ENCODE peak calls at places on chromosomes 11 and 22, in nine cellular contexts. F is psoas muscle, P is tibial nerve, O is AG04450, M is transverse colon, G is small intestine, T is Panc1, N is foreskin fibroblast, U is HFF-Myc. C is an unnamed sample.

GRCh38 chr22:25903294-25903693 is 161.3 kb downstream of the MYO18B start:
- DNase-seq in F (no peak), P (no peak), O (no peak), M (no peak), G (no peak), T (no peak), N (no peak), U (no peak), C (no peak)

GRCh38 chr11:84430661-84431060 is 1144.5 kb upstream of the CCDC90B start:
- DNase-seq in F (no peak), P (no peak), O (no peak), M (no peak), G (no peak), T (no peak), N (no peak), U (no peak), C (no peak)

GRCh38 chr11:33835143-33835878 is 56.6 kb downstream of the LMO2 start:
- DNase-seq in F (no peak), P (no peak), O (peak), M (no peak), G (peak), T (no peak), N (peak), U (no peak), C (peak)

GRCh38 chr11:2826679-2827056 is 58.9 kb downstream of the CDKN1C start:
- DNase-seq in F (no peak), P (no peak), O (no peak), M (no peak), G (no peak), T (no peak), N (no peak), U (no peak), C (no peak)

GRCh38 chr11:32244453-32244852 is 153.6 kb downstream of the RCN1 start:
- DNase-seq in F (no peak), P (no peak), O (no peak), M (no peak), G (no peak), T (no peak), N (no peak), U (no peak), C (no peak)

GRCh38 chr22:26585104-26585790 is 4.7 kb downstream of the TPST2 start:
- DNase-seq in F (peak), P (no peak), O (no peak), M (no peak), G (peak), T (no peak), N (peak), U (no peak), C (no peak)

GRCh38 chr11:129277216-129277838 is 85.2 kb upstream of the ARHGAP32 start:
- DNase-seq in F (no peak), P (no peak), O (no peak), M (no peak), G (peak), T (no peak), N (peak), U (no peak), C (no peak)

GRCh38 chr11:123559418-123559817 is 95.0 kb downstream of the SCN3B start:
- DNase-seq in F (no peak), P (no peak), O (no peak), M (no peak), G (no peak), T (no peak), N (peak), U (no peak), C (no peak)

GRCh38 chr22:17475318-17476212 is 87.7 kb upstream of the SLC25A18 start:
- DNase-seq in F (peak), P (no peak), O (no peak), M (no peak), G (no peak), T (no peak), N (no peak), U (no peak), C (no peak)

GRCh38 chr11:110812334-110812733 is 100.1 kb upstream of the ARHGAP20 start:
- DNase-seq in F (no peak), P (no peak), O (no peak), M (no peak), G (no peak), T (no peak), N (no peak), U (no peak), C (no peak)

GRCh38 chr11:116840224-116840745 is 2.9 kb upstream of the APOA1 start:
- DNase-seq in F (peak), P (no peak), O (no peak), M (no peak), G (no peak), T (no peak), N (peak), U (no peak), C (no peak)

GRCh38 chr11:65429724-65430405 is 7.3 kb downstream of the NEAT1 start:
- DNase-seq in F (peak), P (no peak), O (no peak), M (peak), G (peak), T (no peak), N (peak), U (no peak), C (no peak)
- H3K4me3 ChIP-seq in F (peak), P (peak), O (peak), M (no peak), G (no peak), T (peak), N (peak), U (peak), C (peak)

DNA sequence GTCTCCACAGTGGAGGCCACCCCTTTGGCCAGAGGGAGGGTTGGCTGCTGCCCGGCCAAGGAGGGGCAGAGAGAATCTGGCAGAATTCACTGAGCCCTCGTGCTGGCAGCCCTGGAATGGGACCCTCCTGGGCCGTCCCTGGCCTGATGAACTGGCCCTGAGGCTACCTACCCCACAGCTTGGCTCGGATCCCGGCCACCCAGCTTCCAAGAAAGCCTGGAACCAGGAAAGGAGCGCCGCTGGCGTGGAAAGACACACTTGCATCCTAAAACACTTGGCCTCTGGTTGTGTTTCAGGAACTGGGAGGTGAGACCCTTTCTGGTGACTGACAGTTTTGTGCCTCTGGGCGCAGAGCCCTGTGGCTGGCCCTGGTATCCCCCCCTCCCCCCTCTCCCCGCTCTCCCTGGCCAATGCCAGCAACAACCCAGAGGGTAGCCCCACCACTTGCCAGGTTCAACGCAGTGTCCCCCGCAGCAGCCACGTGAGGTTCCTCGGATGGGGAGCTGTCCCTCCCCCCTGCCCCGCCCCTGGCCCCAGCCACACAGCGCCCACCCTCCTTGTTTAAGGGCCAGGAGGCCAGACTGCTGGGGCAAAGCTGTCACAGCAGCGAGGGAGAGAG is 693 bp downstream of the NFAM1 start:
- DNase-seq in F (no peak), P (no peak), O (no peak), M (no peak), G (no peak), T (no peak), N (no peak), U (no peak), C (no peak)
- H3K4me3 ChIP-seq in F (peak), P (peak), O (no peak), M (no peak), G (no peak), T (no peak), N (no peak), U (no peak), C (no peak)

GRCh38 chr11:46981429-46981828 is 44.9 kb downstream of the CSTPP1 start:
- DNase-seq in F (no peak), P (no peak), O (no peak), M (no peak), G (no peak), T (no peak), N (no peak), U (no peak), C (no peak)
- H3K4me3 ChIP-seq in F (no peak), P (no peak), O (no peak), M (no peak), G (no peak), T (no peak), N (no peak), U (no peak), C (no peak)

DNA sequence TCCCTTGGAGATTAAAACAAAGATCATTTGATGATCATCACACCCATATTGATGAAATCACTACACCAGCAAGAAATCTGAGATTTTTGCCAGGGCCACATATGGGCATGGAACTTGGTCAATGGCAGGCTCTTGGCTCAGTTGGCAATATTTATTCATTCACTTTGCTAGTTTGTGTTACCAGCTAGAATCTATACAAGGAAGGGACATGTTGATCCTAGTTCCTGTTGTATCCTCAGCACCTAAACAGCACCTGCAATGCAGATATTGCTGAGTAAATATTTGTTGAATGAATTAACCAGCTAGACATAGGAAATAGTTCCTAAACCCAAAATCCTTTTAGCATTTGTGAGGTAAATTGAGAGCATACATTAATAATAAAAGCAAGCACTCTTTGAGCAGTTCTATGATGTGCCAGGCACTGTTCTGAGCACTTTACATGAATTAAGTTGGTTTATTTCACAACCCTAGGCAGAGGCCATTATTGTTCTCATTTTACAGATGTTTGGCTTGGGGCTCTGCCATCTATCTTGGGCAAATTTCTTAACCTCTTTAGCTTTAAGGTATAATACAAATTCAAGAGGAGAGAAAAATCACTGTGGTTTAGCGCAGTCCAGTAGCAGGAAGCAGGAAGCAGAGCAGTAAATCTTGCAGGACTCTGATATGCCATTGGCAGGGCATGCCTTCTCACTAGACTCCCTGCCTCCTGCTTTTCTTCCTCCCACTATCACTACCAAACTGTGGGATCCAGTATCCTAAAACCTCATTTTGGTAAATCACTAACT is 1.6 kb downstream of the TRIM68 start:
- DNase-seq in F (no peak), P (no peak), O (no peak), M (peak), G (peak), T (no peak), N (peak), U (no peak), C (no peak)
- H3K4me3 ChIP-seq in F (peak), P (no peak), O (no peak), M (no peak), G (peak), T (peak), N (peak), U (no peak), C (no peak)

DNA sequence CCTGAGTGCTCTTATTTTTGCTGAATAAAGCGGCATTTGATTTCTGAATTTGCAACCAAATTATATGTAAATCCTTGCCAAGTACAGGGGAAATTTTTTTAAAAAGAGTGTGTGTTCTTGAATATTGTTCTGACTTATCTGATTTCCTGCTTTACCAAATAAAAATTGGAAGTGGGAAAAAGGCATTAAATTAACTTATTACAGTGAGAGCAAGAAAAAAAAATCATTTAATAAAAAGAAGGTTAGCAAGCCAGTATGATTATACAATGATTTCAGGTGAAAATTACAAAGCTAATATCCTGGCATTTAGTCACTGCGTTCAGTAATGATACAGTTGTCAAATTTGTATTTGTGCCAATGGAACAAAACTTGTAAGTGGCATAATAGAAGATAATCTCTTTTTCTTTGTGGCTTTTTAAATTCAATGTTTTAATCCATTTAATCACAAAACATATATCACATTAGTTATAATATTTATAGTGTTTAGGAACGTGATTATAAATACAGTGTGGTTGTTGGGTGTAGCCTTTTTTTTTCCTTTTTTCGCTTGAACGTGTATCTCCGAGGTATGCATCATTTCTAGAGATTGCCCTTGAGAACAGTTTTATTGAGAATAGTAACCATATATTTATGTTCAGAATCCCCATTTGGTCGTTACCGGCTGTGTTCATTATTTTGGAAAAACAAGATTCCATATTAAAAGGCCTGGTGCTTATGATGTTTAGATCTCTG is 82.0 kb upstream of the PPARA start:
- DNase-seq in F (no peak), P (no peak), O (no peak), M (no peak), G (no peak), T (no peak), N (no peak), U (no peak), C (no peak)
- H3K4me3 ChIP-seq in F (peak), P (peak), O (peak), M (no peak), G (peak), T (peak), N (peak), U (peak), C (no peak)

GRCh38 chr11:64865286-64866172 is 12.9 kb downstream of the EHD1 start:
- DNase-seq in F (no peak), P (no peak), O (no peak), M (no peak), G (no peak), T (no peak), N (peak), U (no peak), C (no peak)

GRCh38 chr11:64866173-64866491 is 12.3 kb downstream of the EHD1 start:
- DNase-seq in F (no peak), P (no peak), O (no peak), M (no peak), G (no peak), T (no peak), N (no peak), U (no peak), C (no peak)

GRCh38 chr11:64868904-64869570 is 9.4 kb downstream of the EHD1 start:
- DNase-seq in F (peak), P (no peak), O (peak), M (no peak), G (no peak), T (no peak), N (peak), U (peak), C (no peak)

GRCh38 chr11:64869571-64870175 is 8.7 kb downstream of the EHD1 start:
- DNase-seq in F (no peak), P (no peak), O (no peak), M (no peak), G (no peak), T (no peak), N (no peak), U (no peak), C (no peak)

GRCh38 chr11:64867748-64868462 is 10.5 kb downstream of the EHD1 start:
- DNase-seq in F (no peak), P (no peak), O (no peak), M (no peak), G (no peak), T (no peak), N (no peak), U (no peak), C (no peak)
- H3K4me3 ChIP-seq in F (no peak), P (no peak), O (no peak), M (no peak), G (no peak), T (no peak), N (no peak), U (no peak), C (no peak)

GRCh38 chr11:65430406-65431217 is 8.0 kb downstream of the NEAT1 start:
- DNase-seq in F (no peak), P (peak), O (no peak), M (peak), G (peak), T (no peak), N (peak), U (no peak), C (no peak)
- H3K4me3 ChIP-seq in F (peak), P (peak), O (peak), M (no peak), G (no peak), T (peak), N (peak), U (peak), C (peak)

GRCh38 chr22:44587004-44587793 is 89.2 kb upstream of the RTL6 start:
- DNase-seq in F (peak), P (no peak), O (no peak), M (no peak), G (no peak), T (no peak), N (no peak), U (no peak), C (peak)

GRCh38 chr22:44588348-44588747 is 90.3 kb upstream of the RTL6 start:
- DNase-seq in F (no peak), P (no peak), O (no peak), M (no peak), G (no peak), T (no peak), N (no peak), U (no peak), C (no peak)

GRCh38 chr22:44587911-44588310 is 89.9 kb upstream of the RTL6 start:
- DNase-seq in F (no peak), P (no peak), O (no peak), M (no peak), G (no peak), T (no peak), N (no peak), U (no peak), C (no peak)

GRCh38 chr22:44585559-44586121 is 87.6 kb upstream of the RTL6 start:
- DNase-seq in F (peak), P (no peak), O (no peak), M (no peak), G (no peak), T (no peak), N (no peak), U (no peak), C (no peak)

GRCh38 chr22:44586337-44586990 is 88.4 kb upstream of the RTL6 start:
- DNase-seq in F (peak), P (no peak), O (no peak), M (no peak), G (no peak), T (no peak), N (no peak), U (no peak), C (no peak)
- H3K4me3 ChIP-seq in F (no peak), P (no peak), O (peak), M (no peak), G (no peak), T (no peak), N (peak), U (no peak), C (peak)

DNA sequence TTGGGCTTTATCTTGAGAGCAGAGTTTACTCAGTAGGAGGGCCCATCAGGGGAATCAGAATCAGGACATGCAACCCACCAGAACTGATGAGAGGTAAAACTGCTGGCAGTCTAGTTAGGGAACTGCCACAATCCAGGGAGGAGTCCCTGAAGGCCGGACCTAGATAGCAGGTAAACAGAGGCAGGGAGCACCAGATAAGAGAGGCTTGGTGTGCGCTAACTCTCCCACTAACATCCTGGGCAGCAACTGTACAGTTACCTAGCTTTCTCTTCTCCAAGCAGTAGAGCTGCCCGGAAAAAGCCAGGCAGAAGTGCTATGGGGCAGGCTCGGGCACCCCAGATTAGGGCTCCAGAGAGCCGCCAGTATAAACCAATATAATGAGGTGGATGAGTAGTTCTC is 865 bp upstream of the AMOTL1 start:
- DNase-seq in F (no peak), P (no peak), O (no peak), M (no peak), G (no peak), T (no peak), N (no peak), U (no peak), C (no peak)
- H3K4me3 ChIP-seq in F (peak), P (no peak), O (no peak), M (no peak), G (no peak), T (no peak), N (no peak), U (peak), C (no peak)

GRCh38 chr11:69636870-69637600 is 3.9 kb upstream of the CCND1 start:
- DNase-seq in F (no peak), P (no peak), O (no peak), M (no peak), G (no peak), T (no peak), N (no peak), U (no peak), C (no peak)
- H3K4me3 ChIP-seq in F (peak), P (peak), O (peak), M (no peak), G (peak), T (peak), N (peak), U (peak), C (no peak)

C was measured in Jurkat, Clone E6-1.